ENCODE peak calls at places on chromosomes 2 and 18, in seven cellular contexts. A is transverse colon, X is thoracic aorta, I is heart right ventricle, O is PC-9, K is left ventricle myocardium inferior, V is tibial artery. Z is an unnamed sample.

GRCh38 chr18:10524507-10525425 is 1.1 kb upstream of the NAPG start:
- DNase-seq in A (no peak), O (peak; percentile 66), I (no peak), V (no peak), X (no peak), K (no peak), Z (no peak)

GRCh38 chr2:109615637-109616144 is 1.5 kb downstream of the SOWAHC start:
- DNase-seq in I (no peak), X (no peak), A (peak; percentile 47), O (no peak), K (no peak), V (no peak), Z (no peak)

GRCh38 chr2:208039661-208040060 is 14.3 kb upstream of the PLEKHM3 start:
- DNase-seq in O (no peak), A (no peak), X (no peak), I (no peak), K (no peak), V (no peak), Z (no peak)

GRCh38 chr2:176443941-176444340 is 174.7 kb downstream of the MTX2 start:
- DNase-seq in X (no peak), I (no peak), V (no peak), O (no peak), K (no peak), A (no peak), Z (no peak)

GRCh38 chr2:95315801-95316411 is 18.8 kb downstream of the KCNIP3 start:
- DNase-seq in I (no peak), V (no peak), X (no peak), A (no peak), K (no peak), O (peak; percentile 98), Z (peak; percentile 24)

GRCh38 chr2:175441361-175441760 is 259.9 kb upstream of the ATP5MC3 start:
- DNase-seq in V (no peak), O (no peak), I (no peak), X (no peak), K (no peak), A (no peak), Z (no peak)

GRCh38 chr2:54381293-54381692 is 74.8 kb upstream of the SPTBN1 start:
- DNase-seq in V (no peak), I (no peak), K (no peak), X (no peak), A (no peak), O (no peak), Z (no peak)

GRCh38 chr18:5630057-5630765 is 86.4 kb upstream of the EPB41L3 start:
- DNase-seq in V (peak; percentile 72), O (no peak), I (peak; percentile 77), K (peak; percentile 69), A (peak; percentile 88), X (no peak), Z (peak; percentile 86)

GRCh38 chr18:21904856-21905255 is 164.3 kb downstream of the MIB1 start:
- DNase-seq in I (no peak), K (no peak), V (no peak), X (no peak), O (no peak), A (no peak), Z (no peak)

GRCh38 chr18:35143615-35144596 is 96.9 kb upstream of the ZNF397 start:
- DNase-seq in A (peak; percentile 53), I (no peak), O (no peak), X (no peak), K (no peak), V (peak; percentile 40), Z (peak; percentile 42)

GRCh38 chr2:238158807-238159539 is at the start of gene ERFE:
- DNase-seq in K (peak; percentile 20), X (no peak), V (no peak), A (peak; percentile 47), O (no peak), I (peak; percentile 43), Z (peak; percentile 17)

GRCh38 chr2:50611261-50612020 is 420.5 kb downstream of the NRXN1 start:
- DNase-seq in K (no peak), V (no peak), I (no peak), X (no peak), A (no peak), O (no peak), Z (no peak)

GRCh38 chr18:79796016-79796415 is 1.7 kb upstream of the KCNG2 start:
- DNase-seq in I (no peak), V (no peak), X (no peak), A (no peak), O (no peak), K (no peak), Z (no peak)

GRCh38 chr18:43887491-43887890 is 610.2 kb upstream of the SYT4 start:
- DNase-seq in K (no peak), A (no peak), I (no peak), O (no peak), X (no peak), V (no peak), Z (no peak)

GRCh38 chr18:79529296-79529695 is 133.6 kb downstream of the NFATC1 start:
- DNase-seq in A (peak; percentile 3), O (no peak), V (peak; percentile 19), I (no peak), X (no peak), K (no peak), Z (no peak)

GRCh38 chr18:77983270-77983669 is 733.6 kb downstream of the GALR1 start:
- DNase-seq in A (no peak), X (no peak), I (no peak), O (no peak), K (no peak), V (no peak), Z (no peak)

GRCh38 chr2:150588210-150588870 is 100.9 kb upstream of the RND3 start:
- DNase-seq in K (no peak), O (no peak), A (no peak), X (no peak), I (no peak), V (no peak), Z (no peak)

GRCh38 chr18:8769509-8769908 is 64.2 kb downstream of the MTCL1 start:
- DNase-seq in X (no peak), K (no peak), V (peak; percentile 7), A (no peak), I (no peak), O (no peak), Z (no peak)

GRCh38 chr2:220154243-220154642 is 526.8 kb downstream of the SLC4A3 start:
- DNase-seq in I (no peak), X (no peak), O (no peak), K (no peak), V (no peak), A (no peak), Z (no peak)

GRCh38 chr2:197672494-197672893 is 2.9 kb downstream of the RFTN2 start:
- DNase-seq in I (no peak), O (no peak), X (no peak), K (no peak), A (no peak), V (no peak), Z (no peak)

GRCh38 chr2:216626168-216626874 is 6.9 kb upstream of the IGFBP2 start:
- DNase-seq in X (no peak), V (no peak), O (peak; percentile 87), A (no peak), K (no peak), I (no peak), Z (no peak)

GRCh38 chr2:159091381-159091780 is 122.9 kb downstream of the TANC1 start:
- DNase-seq in A (no peak), V (no peak), O (no peak), X (no peak), I (no peak), K (no peak), Z (no peak)

GRCh38 chr2:68740184-68740914 is 5.7 kb downstream of the ARHGAP25 start:
- DNase-seq in V (no peak), K (no peak), I (no peak), O (no peak), X (no peak), A (no peak), Z (no peak)

GRCh38 chr18:48597671-48598070 is 58.8 kb downstream of the CTIF start:
- DNase-seq in A (no peak), I (no peak), O (no peak), V (no peak), K (no peak), X (no peak), Z (peak; percentile 27)

GRCh38 chr2:112582314-112582746 is 2.1 kb upstream of the CHCHD5 start:
- DNase-seq in I (no peak), A (no peak), X (no peak), K (no peak), O (peak; percentile 45), V (no peak), Z (no peak)

GRCh38 chr2:43055086-43055912 is 171.1 kb downstream of the ZFP36L2 start:
- DNase-seq in A (no peak), V (no peak), K (no peak), I (no peak), X (no peak), O (no peak), Z (no peak)
- H3K4me3 ChIP-seq in A (no peak overlapping the region), V (no peak overlapping the region), K (no peak overlapping the region), I (no peak overlapping the region), X (no peak overlapping the region), O (no peak overlapping the region), Z (no peak overlapping the region)

GRCh38 chr2:60567092-60567491 is 13.6 kb upstream of the BCL11A start:
- DNase-seq in V (no peak), I (no peak), O (no peak), A (no peak), K (no peak), X (no peak), Z (no peak)
- H3K27ac ChIP-seq in V (no peak overlapping the region), I (no peak overlapping the region), O (no peak overlapping the region), A (no peak overlapping the region), K (no peak overlapping the region), X (no peak overlapping the region), Z (no peak overlapping the region)

DNA sequence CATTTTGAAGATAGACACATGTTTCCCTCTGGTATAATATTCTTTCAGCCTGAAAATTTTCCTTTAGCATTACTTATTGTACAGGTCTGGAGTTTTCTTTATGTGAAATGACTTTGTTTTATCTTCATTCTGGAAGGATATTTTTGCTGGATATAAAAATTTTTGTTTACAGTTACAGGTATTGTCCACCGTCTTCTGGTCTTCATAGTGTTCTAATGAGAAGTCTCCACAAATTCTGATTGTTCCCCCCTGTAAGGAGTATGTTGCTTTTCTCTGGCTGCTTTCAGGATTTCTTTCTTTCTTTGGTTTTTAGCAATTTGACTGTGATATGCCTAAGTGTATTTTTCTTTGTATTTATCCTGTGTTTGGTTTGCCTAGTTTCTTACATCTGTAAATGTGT is 15.0 kb downstream of the UBXN4 start:
- DNase-seq in I (no peak), A (no peak), V (no peak), X (no peak), O (no peak), K (no peak), Z (no peak)
- H3K36me3 ChIP-seq in I (peaks cover 3% of the 10 kb centered on the region), A (peaks cover 86% of the 10 kb centered on the region), V (peaks cover 93% of the 10 kb centered on the region), X (peaks cover 62% of the 10 kb centered on the region), O (peaks cover 44% of the 10 kb centered on the region), K (peaks cover 93% of the 10 kb centered on the region), Z (peaks cover 96% of the 10 kb centered on the region)

DNA sequence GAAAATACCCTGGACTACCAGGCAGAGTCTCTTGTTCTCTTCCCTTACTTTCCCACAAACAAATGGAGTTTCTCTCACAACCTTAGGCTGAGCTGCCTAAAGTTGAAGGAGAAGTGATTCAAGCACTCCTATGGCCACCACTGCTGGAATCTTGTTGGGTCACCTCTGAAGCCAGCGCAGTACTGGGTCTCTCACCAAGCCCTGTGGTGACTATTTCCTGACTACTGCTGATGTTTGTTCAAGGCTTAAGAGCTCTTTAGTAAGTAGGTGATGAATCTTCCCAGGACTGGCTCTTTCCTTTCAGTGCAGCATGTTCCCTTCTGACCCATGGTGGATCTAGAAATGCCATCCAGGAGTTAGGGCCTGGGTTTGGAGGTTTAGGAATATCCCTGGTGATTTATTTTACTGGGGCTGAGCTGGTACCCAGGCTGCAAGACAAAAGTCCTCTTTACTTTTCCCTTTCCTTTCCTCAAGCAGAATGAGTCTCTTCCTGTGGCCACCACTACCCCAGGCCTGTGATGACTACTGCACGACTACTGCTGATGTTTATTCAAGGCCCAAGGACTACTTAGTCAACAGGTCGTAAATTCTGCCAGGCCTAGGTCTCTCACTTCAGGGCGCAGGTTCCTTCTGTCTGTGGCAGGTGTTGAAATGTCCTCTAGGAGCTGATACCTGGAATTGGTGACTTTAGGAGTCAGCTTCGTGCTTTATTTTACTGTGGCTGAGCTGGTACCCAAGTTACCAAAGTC is 121.8 kb downstream of the SLC4A10 start:
- DNase-seq in K (no peak), I (no peak), X (no peak), V (no peak), A (no peak), O (peak; percentile 37), Z (no peak)
- H3K4me3 ChIP-seq in K (no peak overlapping the region), I (no peak overlapping the region), X (no peak overlapping the region), V (no peak overlapping the region), A (no peak overlapping the region), O (no peak overlapping the region), Z (no peak overlapping the region)

Z was measured in heart left ventricle.